ENCODE peak calls at places on chromosomes 12 and 14, in ten cellular contexts. Y is G401; F is A549; J is epithelial cell of esophagus; W is natural killer cell treated with Interleukin-12 subunit alpha and Interleukin-12 subunit beta and Interleukin-15 and Interleukin-18, amount 100 ng/mL, for 72 hours; A is GM12865; C is iPS-NIHi11; M is left ventricle myocardium inferior; G is ELR; O is LoVo. L is an unnamed sample.

GRCh38 chr12:6336079-6336858 is 5.6 kb downstream of the TNFRSF1A start:
- DNase-seq in A (peak), O (peak), M (peak), F (peak), G (peak), Y (peak), J (peak), W (peak), C (peak), L (peak)

GRCh38 chr12:95838125-95838524 is 20.6 kb upstream of the SNRPF start:
- DNase-seq in W (no peak), J (peak), Y (no peak), M (no peak), O (peak), A (no peak), C (no peak), G (peak), F (no peak), L (peak)

GRCh38 chr12:26156201-26156871 is 31.5 kb upstream of the BHLHE41 start:
- DNase-seq in Y (no peak), O (no peak), F (no peak), G (no peak), A (peak), J (no peak), C (no peak), M (no peak), W (no peak), L (no peak)

GRCh38 chr14:101120636-101121398 is 217.3 kb upstream of the RTL1 start:
- DNase-seq in Y (peak), F (no peak), A (no peak), M (peak), J (no peak), W (no peak), G (no peak), O (no peak), C (no peak), L (peak)

GRCh38 chr12:107415066-107415465 is 270.5 kb upstream of the PWP1 start:
- DNase-seq in F (peak), G (peak), J (peak), M (no peak), Y (no peak), O (no peak), A (no peak), W (no peak), C (no peak), L (peak)

GRCh38 chr14:69612759-69613145 is 1.4 kb downstream of the SUSD6 start:
- DNase-seq in J (peak), F (no peak), G (peak), O (peak), A (no peak), Y (peak), W (no peak), C (no peak), M (no peak), L (peak)

GRCh38 chr14:20610002-20610765 is 19.0 kb upstream of the RNASE12 start:
- DNase-seq in O (peak), F (peak), M (peak), W (peak), C (peak), J (peak), Y (peak), G (peak), A (peak), L (peak)

GRCh38 chr12:67068773-67069450 is 200.2 kb upstream of the CAND1 start:
- DNase-seq in O (peak), W (no peak), A (peak), M (no peak), C (peak), J (peak), F (peak), Y (no peak), G (peak), L (peak)

GRCh38 chr12:31740618-31741017 is 11.8 kb upstream of the AMN1 start:
- DNase-seq in W (no peak), O (no peak), M (no peak), Y (no peak), A (no peak), C (no peak), F (no peak), G (no peak), J (no peak), L (no peak)

GRCh38 chr12:129381717-129382116 is 522.1 kb downstream of the TMEM132D start:
- DNase-seq in O (no peak), C (no peak), W (no peak), A (no peak), M (no peak), J (no peak), G (no peak), Y (no peak), F (no peak), L (no peak)

GRCh38 chr14:72740966-72741835 is 152.7 kb downstream of the DPF3 start:
- DNase-seq in F (no peak), G (no peak), C (no peak), Y (peak), O (no peak), A (no peak), W (no peak), M (no peak), J (no peak), L (no peak)

GRCh38 chr12:56387152-56387551 is 24.5 kb upstream of the APOF start:
- DNase-seq in O (no peak), A (no peak), C (peak), J (no peak), W (no peak), Y (no peak), F (no peak), M (no peak), G (no peak), L (peak)

GRCh38 chr12:25384954-25385216 is 134.2 kb upstream of the KRAS start:
- DNase-seq in W (no peak), C (no peak), M (no peak), F (no peak), Y (no peak), A (no peak), G (no peak), O (no peak), J (no peak), L (no peak)

GRCh38 chr14:51041117-51041531 is 53.8 kb downstream of the TRIM9 start:
- DNase-seq in F (no peak), W (no peak), C (no peak), O (no peak), M (no peak), G (no peak), J (no peak), A (no peak), Y (peak), L (no peak)

GRCh38 chr12:130441771-130442760 is 104.4 kb downstream of the PIWIL1 start:
- DNase-seq in W (no peak), Y (no peak), O (no peak), A (no peak), G (no peak), C (no peak), J (no peak), M (no peak), F (no peak), L (no peak)